ENCODE peak calls at places on chromosomes 5 and 9, in six cellular contexts. N, E, D, T, G and B are unnamed samples.

GRCh38 chr5:158660726-158661125 is 439.0 kb downstream of the EBF1 start:
- DNase-seq in G (peak), D (no peak), N (no peak), E (no peak), T (no peak), B (no peak)

GRCh38 chr9:18806277-18806676 is 226.7 kb downstream of the SAXO1 start:
- DNase-seq in N (no peak), T (no peak), G (no peak), D (no peak), E (no peak), B (no peak)

GRCh38 chr9:75960561-75960960 is 70.1 kb downstream of the PCSK5 start:
- DNase-seq in D (no peak), N (no peak), G (no peak), E (no peak), T (no peak), B (no peak)

GRCh38 chr9:129121483-129121882 is 10.3 kb downstream of the PTPA start:
- DNase-seq in N (no peak), T (no peak), D (no peak), E (no peak), G (no peak), B (no peak)

GRCh38 chr5:125424851-125425250 is 678.4 kb upstream of the ZNF608 start:
- DNase-seq in E (no peak), T (no peak), D (no peak), N (no peak), G (no peak), B (no peak)

GRCh38 chr9:132024589-132024988 is 55.1 kb downstream of the MED27 start:
- DNase-seq in G (no peak), N (no peak), E (no peak), T (no peak), D (no peak), B (no peak)

GRCh38 chr5:54621742-54622141 is 104.2 kb downstream of the SNX18 start:
- DNase-seq in E (no peak), D (no peak), N (no peak), T (no peak), G (no peak), B (no peak)

GRCh38 chr5:67520161-67520886 is 323.7 kb upstream of the CD180 start:
- DNase-seq in T (no peak), N (no peak), G (no peak), D (no peak), E (no peak), B (no peak)

GRCh38 chr5:23289162-23289561 is 218.2 kb upstream of the PRDM9 start:
- DNase-seq in D (no peak), G (no peak), N (no peak), E (no peak), T (no peak), B (no peak)

GRCh38 chr9:112503170-112503569 is 16.5 kb downstream of the KIAA1958 start:
- DNase-seq in G (no peak), T (peak), E (no peak), N (no peak), D (no peak), B (no peak)

GRCh38 chr5:94103507-94104245 is 362.3 kb upstream of the POU5F2 start:
- DNase-seq in N (no peak), T (no peak), D (no peak), E (no peak), G (no peak), B (no peak)

GRCh38 chr5:176535655-176536131 is 1.5 kb downstream of the RNF44 start:
- DNase-seq in E (no peak), T (no peak), N (peak), G (no peak), D (no peak), B (no peak)

GRCh38 chr5:113989278-113989912 is 372.5 kb upstream of the KCNN2 start:
- DNase-seq in T (no peak), E (no peak), D (no peak), N (no peak), G (no peak), B (no peak)

GRCh38 chr9:16729656-16730055 is 140.8 kb downstream of the BNC2 start:
- DNase-seq in D (no peak), G (no peak), N (no peak), T (no peak), E (no peak), B (no peak)

GRCh38 chr5:10479226-10479721 is 37.6 kb downstream of the ROPN1L start:
- DNase-seq in N (peak), T (peak), D (no peak), E (no peak), G (peak), B (no peak)

GRCh38 chr5:17240487-17240886 is 23.1 kb downstream of the BASP1 start:
- DNase-seq in T (no peak), N (no peak), E (no peak), D (no peak), G (no peak), B (no peak)
- H3K27ac ChIP-seq in T (no peak), N (no peak), E (no peak), D (no peak), G (peak), B (peak)

DNA sequence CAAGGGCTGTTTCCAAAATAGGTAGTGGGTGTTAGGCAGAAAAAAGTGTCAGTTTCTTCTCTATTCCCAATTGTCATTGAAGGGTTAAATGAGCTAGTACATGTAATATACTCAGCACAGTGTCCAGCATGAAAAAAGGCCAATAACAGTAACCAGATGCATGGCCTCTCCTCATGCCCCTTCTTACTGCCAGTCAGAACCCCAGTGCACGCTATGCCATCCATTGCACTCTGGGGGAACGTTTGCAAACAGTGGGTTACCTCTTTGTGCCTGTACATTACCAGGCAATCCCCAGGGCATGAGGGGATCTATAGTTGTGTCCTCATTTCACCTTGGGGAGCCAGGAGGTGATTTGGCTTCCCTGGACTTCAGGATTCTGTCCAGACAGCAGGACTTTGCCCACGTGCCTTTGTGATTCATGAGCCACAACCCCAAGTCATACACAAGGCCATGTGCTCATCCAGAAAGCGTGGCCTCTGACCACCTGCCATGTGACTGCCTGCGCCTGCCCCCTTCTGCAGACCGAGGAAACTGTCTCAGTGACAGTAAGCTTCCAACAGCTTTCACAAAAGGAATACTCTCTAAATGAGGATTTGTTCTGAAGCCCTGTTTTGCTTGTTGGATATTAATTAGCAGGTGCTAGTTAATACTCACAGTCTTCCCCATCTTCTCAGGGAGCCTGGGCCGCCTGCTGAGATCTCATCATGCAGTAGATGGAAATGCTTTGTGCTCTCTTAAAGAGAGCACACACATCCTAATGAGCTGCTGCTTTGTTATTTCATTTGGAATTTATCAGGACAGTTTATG is 36.8 kb upstream of the ANGPTL2 start:
- DNase-seq in E (no peak), G (peak), D (no peak), T (no peak), N (no peak), B (no peak)
- H3K4me3 ChIP-seq in E (no peak), G (no peak), D (no peak), T (no peak), N (no peak), B (peak)

GRCh38 chr5:38446029-38446522 is 110.4 kb downstream of the LIFR start:
- DNase-seq in T (no peak), G (no peak), E (no peak), N (no peak), D (no peak), B (no peak)
- H3K27ac ChIP-seq in T (no peak), G (no peak), E (no peak), N (peak), D (no peak), B (peak)

GRCh38 chr5:179804599-179804947 is 2.1 kb downstream of the MGAT4B start:
- DNase-seq in G (no peak), D (no peak), N (peak), E (no peak), T (no peak), B (no peak)
- H3K4me3 ChIP-seq in G (no peak), D (peak), N (peak), E (peak), T (no peak), B (no peak)